ENCODE peak calls at places on chromosomes 4 and X, in five cellular contexts. G, F, H, B and D are unnamed samples.

GRCh38 chrX:48071064-48071985 is at the start of gene ZNF630:
- DNase-seq in G (peak), F (peak), H (no peak), B (peak), D (peak)

GRCh38 chr4:186485621-186486062 is 69.7 kb downstream of the MTNR1A start:
- DNase-seq in G (no peak), F (no peak), H (no peak), B (no peak), D (no peak)

GRCh38 chr4:41709844-41710481 is 38.6 kb downstream of the PHOX2B start:
- DNase-seq in G (no peak), F (no peak), H (no peak), B (no peak), D (no peak)

GRCh38 chr4:57777871-57778270 is 667.7 kb upstream of the IGFBP7 start:
- DNase-seq in G (no peak), F (no peak), H (no peak), B (no peak), D (no peak)

GRCh38 chr4:111434581-111434980 is 710.7 kb upstream of the FAM241A start:
- DNase-seq in G (no peak), F (no peak), H (no peak), B (no peak), D (no peak)

GRCh38 chr4:140149851-140150635 is 3.9 kb downstream of the MAML3 start:
- DNase-seq in G (peak), F (peak), H (peak), B (peak), D (peak)

GRCh38 chr4:168769416-168769815 is 240.6 kb downstream of the CBR4 start:
- DNase-seq in G (no peak), F (no peak), H (no peak), B (no peak), D (no peak)

GRCh38 chr4:62940229-62940628 is 1469.0 kb downstream of the TECRL start:
- DNase-seq in G (no peak), F (no peak), H (no peak), B (no peak), D (no peak)

GRCh38 chrX:119735467-119735866 is 22.9 kb upstream of the SOWAHD start:
- DNase-seq in G (no peak), F (peak), H (no peak), B (no peak), D (no peak)

GRCh38 chr4:179867300-179867878 is 2375.8 kb upstream of the TENM3 start:
- DNase-seq in G (no peak), F (no peak), H (no peak), B (peak), D (no peak)

GRCh38 chrX:152810403-152810802 is 20.2 kb downstream of the CETN2 start:
- DNase-seq in G (no peak), F (no peak), H (no peak), B (no peak), D (no peak)

GRCh38 chr4:136357556-136357955 is 1174.7 kb downstream of the PCDH18 start:
- DNase-seq in G (no peak), F (no peak), H (no peak), B (peak), D (no peak)

GRCh38 chr4:77220841-77221613 is 64.0 kb downstream of the CCNG2 start:
- DNase-seq in G (no peak), F (no peak), H (no peak), B (no peak), D (peak)

GRCh38 chrX:54181196-54181953 is 1.7 kb downstream of the FAM120C start:
- DNase-seq in G (no peak), F (no peak), H (no peak), B (no peak), D (no peak)

GRCh38 chr4:61011051-61011450 is 189.1 kb upstream of the ADGRL3 start:
- DNase-seq in G (no peak), F (no peak), H (no peak), B (no peak), D (no peak)

GRCh38 chr4:148090029-148090428 is 352.2 kb downstream of the NR3C2 start:
- DNase-seq in G (no peak), F (no peak), H (no peak), B (no peak), D (no peak)

GRCh38 chr4:5101571-5101970 is 50.3 kb downstream of the STK32B start:
- DNase-seq in G (no peak), F (no peak), H (no peak), B (no peak), D (no peak)